ENCODE peak calls at places on chromosomes 6 and 20, in four cellular contexts. S, E, N and K are unnamed samples.

GRCh38 chr6:7236312-7237209 is 76.4 kb downstream of the SSR1 start:
- DNase-seq in E (no peak), S (peak), N (no peak), K (peak)

GRCh38 chr6:46901747-46902362 is 19.9 kb downstream of the ADGRF5 start:
- DNase-seq in S (no peak), N (no peak), E (no peak), K (no peak)

GRCh38 chr6:135675862-135676261 is 175.6 kb upstream of the PDE7B start:
- DNase-seq in N (peak), E (no peak), S (no peak), K (no peak)

GRCh38 chr6:16450285-16450684 is 211.9 kb downstream of the GMPR start:
- DNase-seq in N (peak), S (no peak), E (no peak), K (no peak)

GRCh38 chr6:46756469-46757205 is 9.9 kb downstream of the ANKRD66 start:
- DNase-seq in S (no peak), E (no peak), N (no peak), K (no peak)

GRCh38 chr6:150102750-150103270 is 33.9 kb upstream of the ULBP3 start:
- DNase-seq in S (no peak), N (no peak), E (no peak), K (no peak)

GRCh38 chr6:15530411-15530810 is 132.4 kb downstream of the DTNBP1 start:
- DNase-seq in N (no peak), E (no peak), S (no peak), K (no peak)

GRCh38 chr6:80872951-80873308 is 766.5 kb downstream of the BCKDHB start:
- DNase-seq in N (no peak), S (no peak), E (no peak), K (no peak)

GRCh38 chr6:101150226-101150625 is 243.3 kb upstream of the GRIK2 start:
- DNase-seq in N (no peak), S (no peak), E (no peak), K (no peak)

GRCh38 chr6:30465582-30466306 is 23.6 kb upstream of the HLA-E start:
- DNase-seq in E (no peak), N (no peak), S (no peak), K (no peak)

GRCh38 chr6:82017773-82018172 is 229.8 kb downstream of the IBTK start:
- DNase-seq in N (no peak), E (no peak), S (no peak), K (no peak)

GRCh38 chr6:157669747-157670216 is 153.3 kb upstream of the SNX9 start:
- DNase-seq in N (peak), S (peak), E (peak), K (peak)

GRCh38 chr6:40098774-40099173 is 164.5 kb upstream of the MOCS1 start:
- DNase-seq in N (no peak), S (no peak), E (no peak), K (no peak)

GRCh38 chr6:85250586-85251216 is 199.2 kb upstream of the NT5E start:
- DNase-seq in S (no peak), N (no peak), E (no peak), K (no peak)

GRCh38 chr20:63149531-63150207 is 66.3 kb downstream of the YTHDF1 start:
- DNase-seq in E (no peak), N (no peak), S (no peak), K (no peak)

GRCh38 chr6:54802775-54803631 is 43.6 kb upstream of the FAM83B start:
- DNase-seq in S (no peak), N (peak), E (no peak), K (no peak)

GRCh38 chr20:31605902-31606677 is 1.0 kb downstream of the ID1 start:
- DNase-seq in E (no peak), S (no peak), N (no peak), K (peak)

GRCh38 chr6:52352239-52353008 is 9.5 kb upstream of the PAQR8 start:
- DNase-seq in E (no peak), S (peak), N (peak), K (peak)

GRCh38 chr20:51750037-51750769 is 18.0 kb downstream of the ATP9A start:
- DNase-seq in N (peak), S (peak), E (no peak), K (peak)

GRCh38 chr6:139939189-139939979 is 564.9 kb upstream of the CITED2 start:
- DNase-seq in S (no peak), N (no peak), E (no peak), K (no peak)

GRCh38 chr6:71983131-71983530 is 96.8 kb downstream of the RIMS1 start:
- DNase-seq in N (no peak), S (no peak), E (no peak), K (no peak)

DNA sequence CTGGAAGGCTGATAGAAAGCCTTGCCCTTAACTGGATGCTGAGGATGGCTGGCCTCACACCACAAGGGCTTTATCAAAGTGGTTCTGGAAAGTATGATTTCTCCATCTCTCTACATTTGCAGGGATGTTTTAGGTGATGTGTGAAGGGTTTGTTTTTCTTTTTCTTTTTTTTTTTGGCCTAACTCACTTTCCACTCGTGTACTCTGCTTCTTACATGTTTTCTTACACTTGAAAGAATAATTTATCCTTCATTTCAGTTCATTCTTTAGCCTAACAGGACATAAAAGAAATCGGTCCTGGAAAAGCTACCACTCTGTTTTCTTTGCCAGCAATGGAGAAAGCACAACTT is 41.2 kb downstream of the ISM1 start:
- DNase-seq in S (no peak), N (no peak), E (no peak), K (no peak)
- TF ChIP-seq CTCF in S (no peak), N (no peak), E (no peak), K (no peak)

GRCh38 chr6:167668754-167669552 is 157.8 kb upstream of the AFDN start:
- DNase-seq in S (no peak), N (no peak), E (no peak), K (no peak)
- TF ChIP-seq CTCF in S (no peak), N (no peak), E (no peak), K (no peak)

GRCh38 chr20:36538026-36538764 is 3.1 kb upstream of the MYL9 start:
- DNase-seq in S (no peak), E (no peak), N (no peak), K (no peak)
- TF ChIP-seq CTCF in S (no peak), E (no peak), N (no peak), K (no peak)

GRCh38 chr6:33143113-33143760 is 49.0 kb downstream of the COL11A2 start:
- DNase-seq in N (no peak), E (no peak), S (no peak), K (no peak)
- TF ChIP-seq CTCF in N (no peak), E (no peak), S (no peak), K (no peak)

GRCh38 chr6:5394280-5394679 is 133.0 kb downstream of the FARS2 start:
- DNase-seq in S (no peak), N (no peak), E (no peak), K (no peak)

GRCh38 chr6:5398530-5398929 is 137.2 kb downstream of the FARS2 start:
- DNase-seq in N (peak), S (no peak), E (no peak), K (no peak)

GRCh38 chr6:5399391-5399790 is 138.1 kb downstream of the FARS2 start:
- DNase-seq in E (no peak), S (no peak), N (no peak), K (no peak)

GRCh38 chr6:5390177-5390576 is 128.9 kb downstream of the FARS2 start:
- DNase-seq in S (no peak), N (no peak), E (no peak), K (no peak)

DNA sequence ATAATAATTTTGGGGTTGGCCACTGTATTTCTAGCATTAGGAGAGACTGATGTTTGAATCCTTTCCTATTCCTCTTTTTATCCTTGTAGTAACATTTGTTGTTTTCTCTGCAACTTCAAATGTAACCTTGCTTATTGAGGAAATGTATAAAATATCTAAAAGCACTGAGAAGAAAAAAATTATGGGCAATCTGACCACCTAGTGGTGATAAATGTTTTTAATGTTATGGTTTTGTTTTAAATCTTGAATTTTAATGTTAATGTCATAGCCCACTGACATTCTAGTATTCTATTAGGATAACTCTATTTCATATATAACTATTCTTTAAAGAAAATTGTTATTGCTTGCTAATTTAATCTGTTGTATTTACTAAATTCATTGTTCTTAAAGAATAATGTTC is 134.4 kb downstream of the FARS2 start:
- DNase-seq in S (no peak), E (no peak), N (no peak), K (no peak)
- TF ChIP-seq CTCF in S (no peak), E (no peak), N (peak), K (no peak)

GRCh38 chr6:98514073-98514720 is 320.2 kb upstream of the POU3F2 start:
- DNase-seq in N (no peak), E (no peak), S (no peak), K (no peak)
- TF ChIP-seq CTCF in N (no peak), E (no peak), S (no peak), K (no peak)